ENCODE peak calls at places on chromosomes 11 and 22, in four cellular contexts. X, Z, L and Y are unnamed samples. For H3K4me1, the result is how much of the 10 kb centered on the place peaks cover.

GRCh38 chr11:21048626-21049025 is 379.2 kb downstream of the NELL1 start:
- DNase-seq in X (no peak), Z (no peak), L (no peak), Y (no peak)

GRCh38 chr22:22422629-22423112 is 85.9 kb downstream of the ZNF280B start:
- DNase-seq in X (peak), Z (peak), L (peak), Y (peak)

GRCh38 chr11:121870202-121871045 is 245.6 kb downstream of the BLID start:
- DNase-seq in X (no peak), Z (no peak), L (no peak), Y (no peak)

GRCh38 chr11:92227233-92227593 is 2.6 kb downstream of the FAT3 start:
- DNase-seq in X (no peak), Z (peak), L (no peak), Y (peak)

GRCh38 chr11:2944953-2945756 is 15.9 kb upstream of the PHLDA2 start:
- DNase-seq in X (peak), Z (peak), L (peak), Y (peak)

GRCh38 chr11:28738549-28738948 is 630.4 kb downstream of the METTL15 start:
- DNase-seq in X (no peak), Z (no peak), L (no peak), Y (no peak)

GRCh38 chr11:126419801-126420729 is 64.6 kb downstream of the ST3GAL4 start:
- DNase-seq in X (no peak), Z (no peak), L (no peak), Y (no peak)

GRCh38 chr11:113484223-113484622 is 9.0 kb upstream of the DRD2 start:
- DNase-seq in X (no peak), Z (no peak), L (no peak), Y (no peak)

GRCh38 chr11:34570584-34570983 is 50.3 kb upstream of the EHF start:
- DNase-seq in X (no peak), Z (peak), L (no peak), Y (no peak)

GRCh38 chr22:28983190-28983589 is 78.4 kb downstream of the C22orf31 start:
- DNase-seq in X (no peak), Z (no peak), L (peak), Y (peak)

GRCh38 chr11:94681852-94682251 is 86.3 kb upstream of the AMOTL1 start:
- DNase-seq in X (no peak), Z (no peak), L (no peak), Y (no peak)

GRCh38 chr22:44429941-44430587 is 68.0 kb downstream of the RTL6 start:
- DNase-seq in X (no peak), Z (no peak), L (no peak), Y (peak)

GRCh38 chr22:17368727-17369552 is at the start of gene CECR2:
- DNase-seq in X (peak), Z (peak), L (peak), Y (peak)

GRCh38 chr11:96293583-96293982 is 49.4 kb downstream of the MAML2 start:
- DNase-seq in X (no peak), Z (no peak), L (no peak), Y (no peak)

GRCh38 chr11:64076764-64077163 is 41.0 kb downstream of the FLRT1 start:
- DNase-seq in X (no peak), Z (no peak), L (no peak), Y (no peak)

GRCh38 chr11:85875505-85875904 is 20.3 kb downstream of the CCDC83 start:
- DNase-seq in X (no peak), Z (no peak), L (no peak), Y (no peak)

GRCh38 chr11:134118016-134118415 is 49.1 kb downstream of the JAM3 start:
- DNase-seq in X (no peak), Z (no peak), L (no peak), Y (no peak)

GRCh38 chr22:25350551-25350971 is 131.1 kb downstream of the CRYBB2 start:
- DNase-seq in X (no peak), Z (no peak), L (no peak), Y (no peak)

GRCh38 chr11:117918366-117919255 is 10.6 kb downstream of the TMPRSS13 start:
- DNase-seq in X (no peak), Z (no peak), L (no peak), Y (peak)

DNA sequence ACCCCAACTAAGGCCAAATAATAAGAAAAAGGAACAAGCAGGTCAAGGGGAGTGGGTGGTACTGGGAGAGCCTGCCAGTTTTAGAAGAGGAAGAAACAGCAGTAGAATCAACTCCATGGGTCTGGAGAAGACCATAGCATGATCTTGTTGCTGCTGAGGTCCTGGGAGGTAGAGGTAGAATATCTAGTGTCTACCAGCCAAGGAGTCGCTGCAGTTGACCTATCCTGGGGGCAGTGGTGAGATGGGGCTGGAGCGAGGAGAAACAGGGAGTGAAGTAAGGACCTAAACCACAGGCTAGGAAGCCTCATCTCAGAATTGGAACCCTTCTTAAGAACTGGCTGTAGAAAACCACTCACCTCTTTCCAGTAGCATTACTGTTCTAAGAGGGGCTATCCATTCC is 8.0 kb downstream of the ROBO4 start:
- DNase-seq in X (no peak), Z (peak), L (no peak), Y (no peak)
- H3K4me1 ChIP-seq in X (under half), Z (under half), L (under half), Y (under half)

GRCh38 chr11:44943118-44943517 is 7.6 kb downstream of the TP53I11 start:
- DNase-seq in X (no peak), Z (no peak), L (no peak), Y (no peak)

GRCh38 chr11:44940835-44941234 is 9.8 kb downstream of the TP53I11 start:
- DNase-seq in X (no peak), Z (no peak), L (no peak), Y (no peak)

GRCh38 chr11:44943696-44944095 is 7.0 kb downstream of the TP53I11 start:
- DNase-seq in X (no peak), Z (no peak), L (no peak), Y (peak)

GRCh38 chr11:44941286-44942021 is 9.2 kb downstream of the TP53I11 start:
- DNase-seq in X (no peak), Z (no peak), L (no peak), Y (no peak)

GRCh38 chr11:44942029-44942710 is 8.5 kb downstream of the TP53I11 start:
- DNase-seq in X (no peak), Z (no peak), L (no peak), Y (no peak)
- H3K4me1 ChIP-seq in X (under half), Z (under half), L (under half), Y (under half)

GRCh38 chr11:65445604-65446445 is 23.2 kb downstream of the NEAT1 start:
- DNase-seq in X (no peak), Z (no peak), L (no peak), Y (peak)
- H3K4me1 ChIP-seq in X (under half), Z (under half), L (under half), Y (under half)

DNA sequence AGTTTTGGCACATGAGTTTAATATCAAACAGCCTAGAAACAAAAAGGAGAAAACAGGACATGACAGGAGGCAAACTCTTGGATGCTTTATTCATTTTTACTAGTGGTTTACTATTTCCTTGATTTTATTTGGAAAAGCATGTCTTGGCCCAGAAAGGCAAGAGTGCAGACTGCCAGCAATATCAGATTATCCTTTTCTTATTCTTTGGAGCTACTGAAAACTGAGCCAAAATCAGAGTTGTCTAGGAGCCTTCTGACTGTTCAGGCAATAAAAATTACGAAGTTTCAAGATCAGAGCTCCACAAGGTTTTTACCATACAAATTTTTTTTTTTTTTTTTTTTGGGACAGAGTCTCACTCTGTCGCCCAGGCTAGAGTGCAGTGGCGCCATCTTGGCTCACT is 16.0 kb downstream of the CELF1 start:
- DNase-seq in X (no peak), Z (no peak), L (no peak), Y (no peak)
- H3K4me1 ChIP-seq in X (under half), Z (under half), L (under half), Y (under half)

GRCh38 chr22:50014655-50015401 is 2.3 kb upstream of the IL17REL start:
- DNase-seq in X (peak), Z (peak), L (peak), Y (peak)
- H3K4me1 ChIP-seq in X (under half), Z (under half), L (under half), Y (under half)